ENCODE peak calls at places on chromosome 12, in seven cellular contexts. One of them, this sample, is unnamed.

GRCh38 chr12:24042651-24043050 is 93.2 kb upstream of the SOX5 start:
- DNase-seq in GM18507: no peak
- DNase-seq in IMR-90: peak; percentile 4
- DNase-seq in CD4-positive, alpha-beta T cell: no peak
- DNase-seq in effector memory CD4-positive, alpha-beta T cell: no peak
- DNase-seq in nephron progenitor cell: no peak
- DNase-seq in G401: no peak
- DNase-seq in this sample: no peak

GRCh38 chr12:132456944-132457495 is 32.9 kb upstream of the FBRSL1 start:
- DNase-seq in IMR-90: no peak
- DNase-seq in GM18507: no peak
- DNase-seq in G401: no peak
- DNase-seq in nephron progenitor cell: no peak
- DNase-seq in effector memory CD4-positive, alpha-beta T cell: no peak
- DNase-seq in CD4-positive, alpha-beta T cell: no peak
- DNase-seq in this sample: no peak

GRCh38 chr12:123726962-123727361 is 14.8 kb downstream of the ATP6V0A2 start:
- DNase-seq in IMR-90: no peak
- DNase-seq in GM18507: no peak
- DNase-seq in nephron progenitor cell: no peak
- DNase-seq in G401: no peak
- DNase-seq in CD4-positive, alpha-beta T cell: no peak
- DNase-seq in effector memory CD4-positive, alpha-beta T cell: no peak
- DNase-seq in this sample: no peak

GRCh38 chr12:55713721-55714120 is 2.1 kb upstream of the BLOC1S1 start:
- DNase-seq in effector memory CD4-positive, alpha-beta T cell: no peak
- DNase-seq in G401: no peak
- DNase-seq in nephron progenitor cell: no peak
- DNase-seq in IMR-90: peak; percentile 89
- DNase-seq in CD4-positive, alpha-beta T cell: no peak
- DNase-seq in GM18507: no peak
- DNase-seq in this sample: no peak

GRCh38 chr12:94145231-94145979 is 3.0 kb upstream of the PLXNC1 start:
- DNase-seq in G401: peak; percentile 74
- DNase-seq in IMR-90: peak; percentile 55
- DNase-seq in nephron progenitor cell: no peak
- DNase-seq in CD4-positive, alpha-beta T cell: no peak
- DNase-seq in effector memory CD4-positive, alpha-beta T cell: no peak
- DNase-seq in GM18507: no peak
- DNase-seq in this sample: no peak

GRCh38 chr12:8996682-8997405 is 7.5 kb downstream of the KLRG1 start:
- DNase-seq in CD4-positive, alpha-beta T cell: peak; percentile 4
- DNase-seq in G401: no peak
- DNase-seq in GM18507: peak; percentile 33
- DNase-seq in nephron progenitor cell: no peak
- DNase-seq in IMR-90: peak; percentile 49
- DNase-seq in effector memory CD4-positive, alpha-beta T cell: no peak
- DNase-seq in this sample: no peak

GRCh38 chr12:121226399-121226798 is 16.5 kb downstream of the P2RX4 start:
- DNase-seq in CD4-positive, alpha-beta T cell: no peak
- DNase-seq in G401: no peak
- DNase-seq in IMR-90: no peak
- DNase-seq in nephron progenitor cell: no peak
- DNase-seq in GM18507: no peak
- DNase-seq in effector memory CD4-positive, alpha-beta T cell: no peak
- DNase-seq in this sample: no peak

GRCh38 chr12:89461649-89462612 is 62.7 kb downstream of the GALNT4 start:
- DNase-seq in IMR-90: peak; percentile 82
- DNase-seq in GM18507: no peak
- DNase-seq in effector memory CD4-positive, alpha-beta T cell: no peak
- DNase-seq in CD4-positive, alpha-beta T cell: no peak
- DNase-seq in G401: peak; percentile 78
- DNase-seq in nephron progenitor cell: no peak
- DNase-seq in this sample: no peak

GRCh38 chr12:76025601-76026575 is 5.7 kb downstream of the PHLDA1 start:
- DNase-seq in effector memory CD4-positive, alpha-beta T cell: no peak
- DNase-seq in IMR-90: peak; percentile 75
- DNase-seq in nephron progenitor cell: no peak
- DNase-seq in CD4-positive, alpha-beta T cell: no peak
- DNase-seq in GM18507: no peak
- DNase-seq in G401: no peak
- DNase-seq in this sample: no peak

GRCh38 chr12:105523164-105524057 is 192.9 kb downstream of the C12orf75 start:
- DNase-seq in G401: peak; percentile 8
- DNase-seq in IMR-90: peak; percentile 86
- DNase-seq in effector memory CD4-positive, alpha-beta T cell: no peak
- DNase-seq in CD4-positive, alpha-beta T cell: no peak
- DNase-seq in nephron progenitor cell: peak; percentile 67
- DNase-seq in GM18507: no peak
- DNase-seq in this sample: no peak

GRCh38 chr12:115404761-115405470 is 720.9 kb upstream of the TBX3 start:
- DNase-seq in effector memory CD4-positive, alpha-beta T cell: no peak
- DNase-seq in GM18507: no peak
- DNase-seq in G401: no peak
- DNase-seq in CD4-positive, alpha-beta T cell: no peak
- DNase-seq in IMR-90: peak; percentile 92
- DNase-seq in nephron progenitor cell: no peak
- DNase-seq in this sample: no peak

GRCh38 chr12:2649201-2650030 is 145.4 kb upstream of the FKBP4 start:
- DNase-seq in G401: no peak
- DNase-seq in CD4-positive, alpha-beta T cell: no peak
- DNase-seq in effector memory CD4-positive, alpha-beta T cell: no peak
- DNase-seq in GM18507: no peak
- DNase-seq in nephron progenitor cell: no peak
- DNase-seq in IMR-90: no peak
- DNase-seq in this sample: no peak

GRCh38 chr12:65853489-65854157 is 29.3 kb downstream of the HMGA2 start:
- DNase-seq in effector memory CD4-positive, alpha-beta T cell: no peak
- DNase-seq in nephron progenitor cell: no peak
- DNase-seq in G401: no peak
- DNase-seq in CD4-positive, alpha-beta T cell: no peak
- DNase-seq in GM18507: no peak
- DNase-seq in IMR-90: peak; percentile 79
- DNase-seq in this sample: no peak

GRCh38 chr12:26274441-26275312 is 79.3 kb downstream of the SSPN start:
- DNase-seq in GM18507: peak; percentile 51
- DNase-seq in CD4-positive, alpha-beta T cell: no peak
- DNase-seq in IMR-90: peak; percentile 100
- DNase-seq in G401: no peak
- DNase-seq in effector memory CD4-positive, alpha-beta T cell: no peak
- DNase-seq in nephron progenitor cell: no peak
- DNase-seq in this sample: no peak

GRCh38 chr12:92608418-92609091 is 94.2 kb upstream of the PLEKHG7 start:
- DNase-seq in GM18507: no peak
- DNase-seq in G401: peak; percentile 87
- DNase-seq in IMR-90: peak; percentile 67
- DNase-seq in CD4-positive, alpha-beta T cell: no peak
- DNase-seq in effector memory CD4-positive, alpha-beta T cell: no peak
- DNase-seq in nephron progenitor cell: no peak
- DNase-seq in this sample: no peak

GRCh38 chr12:92557422-92557724 is 145.4 kb upstream of the PLEKHG7 start:
- DNase-seq in IMR-90: no peak
- DNase-seq in effector memory CD4-positive, alpha-beta T cell: no peak
- DNase-seq in CD4-positive, alpha-beta T cell: no peak
- DNase-seq in nephron progenitor cell: no peak
- DNase-seq in G401: no peak
- DNase-seq in GM18507: no peak
- DNase-seq in this sample: no peak